ENCODE peak calls at places on chromosomes 13 and 19, in five cellular contexts. One of them, this sample, is unnamed.

GRCh38 chr19:19405919-19406877 is 723 bp downstream of the GATAD2A start:
- DNase-seq in HepG2: no peak
- DNase-seq in SK-N-SH: peak
- DNase-seq in HCT116: no peak
- DNase-seq in GM12878: no peak
- DNase-seq in this sample: peak

GRCh38 chr19:31054430-31054829 is 294.8 kb downstream of the TSHZ3 start:
- DNase-seq in SK-N-SH: peak
- DNase-seq in HepG2: no peak
- DNase-seq in GM12878: no peak
- DNase-seq in HCT116: no peak
- DNase-seq in this sample: peak

GRCh38 chr13:63636231-63636993 is 2220.8 kb upstream of the PCDH20 start:
- DNase-seq in HepG2: no peak
- DNase-seq in GM12878: peak
- DNase-seq in SK-N-SH: no peak
- DNase-seq in HCT116: peak
- DNase-seq in this sample: peak

GRCh38 chr13:51501592-51502205 is 48.9 kb upstream of the INTS6 start:
- DNase-seq in GM12878: no peak
- DNase-seq in SK-N-SH: no peak
- DNase-seq in HCT116: no peak
- DNase-seq in HepG2: no peak
- DNase-seq in this sample: no peak

GRCh38 chr19:11288349-11288748 is 7.6 kb upstream of the TSPAN16 start:
- DNase-seq in HepG2: no peak
- DNase-seq in GM12878: no peak
- DNase-seq in HCT116: no peak
- DNase-seq in SK-N-SH: peak
- DNase-seq in this sample: peak

GRCh38 chr19:48915757-48916156 is 15.6 kb downstream of the NUCB1 start:
- DNase-seq in GM12878: no peak
- DNase-seq in SK-N-SH: no peak
- DNase-seq in HepG2: no peak
- DNase-seq in HCT116: no peak
- DNase-seq in this sample: no peak

GRCh38 chr13:26589754-26590153 is 32.3 kb downstream of the WASF3 start:
- DNase-seq in SK-N-SH: no peak
- DNase-seq in HCT116: no peak
- DNase-seq in HepG2: no peak
- DNase-seq in GM12878: no peak
- DNase-seq in this sample: no peak

GRCh38 chr19:13281567-13282291 is 131.5 kb downstream of the IER2 start:
- DNase-seq in GM12878: no peak
- DNase-seq in HepG2: no peak
- DNase-seq in SK-N-SH: no peak
- DNase-seq in HCT116: no peak
- DNase-seq in this sample: no peak

GRCh38 chr19:35901055-35901644 is 810 bp upstream of the NFKBID start:
- DNase-seq in GM12878: no peak
- DNase-seq in HCT116: no peak
- DNase-seq in SK-N-SH: no peak
- DNase-seq in HepG2: no peak
- DNase-seq in this sample: peak

GRCh38 chr19:29687244-29687896 is 22.1 kb downstream of the PLEKHF1 start:
- DNase-seq in HCT116: no peak
- DNase-seq in HepG2: no peak
- DNase-seq in SK-N-SH: no peak
- DNase-seq in GM12878: no peak
- DNase-seq in this sample: no peak

GRCh38 chr19:18379803-18380747 is 5.9 kb upstream of the GDF15 start:
- DNase-seq in GM12878: no peak
- DNase-seq in SK-N-SH: no peak
- DNase-seq in HepG2: peak
- DNase-seq in HCT116: peak
- DNase-seq in this sample: peak

GRCh38 chr13:63696055-63696454 is 2280.4 kb upstream of the PCDH20 start:
- DNase-seq in HepG2: no peak
- DNase-seq in HCT116: no peak
- DNase-seq in GM12878: no peak
- DNase-seq in SK-N-SH: no peak
- DNase-seq in this sample: no peak

GRCh38 chr13:34179481-34179880 is 361.5 kb downstream of the RFC3 start:
- DNase-seq in SK-N-SH: no peak
- DNase-seq in HepG2: no peak
- DNase-seq in HCT116: no peak
- DNase-seq in GM12878: no peak
- DNase-seq in this sample: no peak

GRCh38 chr13:110187501-110188161 is 119.3 kb downstream of the COL4A1 start:
- DNase-seq in HCT116: no peak
- DNase-seq in HepG2: no peak
- DNase-seq in GM12878: no peak
- DNase-seq in SK-N-SH: peak
- DNase-seq in this sample: no peak
- TF ChIP-seq JUND in HCT116: no peak
- TF ChIP-seq JUND in HepG2: no peak
- TF ChIP-seq JUND in GM12878: no peak
- TF ChIP-seq JUND in SK-N-SH: no peak
- TF ChIP-seq JUND in this sample: no peak

DNA sequence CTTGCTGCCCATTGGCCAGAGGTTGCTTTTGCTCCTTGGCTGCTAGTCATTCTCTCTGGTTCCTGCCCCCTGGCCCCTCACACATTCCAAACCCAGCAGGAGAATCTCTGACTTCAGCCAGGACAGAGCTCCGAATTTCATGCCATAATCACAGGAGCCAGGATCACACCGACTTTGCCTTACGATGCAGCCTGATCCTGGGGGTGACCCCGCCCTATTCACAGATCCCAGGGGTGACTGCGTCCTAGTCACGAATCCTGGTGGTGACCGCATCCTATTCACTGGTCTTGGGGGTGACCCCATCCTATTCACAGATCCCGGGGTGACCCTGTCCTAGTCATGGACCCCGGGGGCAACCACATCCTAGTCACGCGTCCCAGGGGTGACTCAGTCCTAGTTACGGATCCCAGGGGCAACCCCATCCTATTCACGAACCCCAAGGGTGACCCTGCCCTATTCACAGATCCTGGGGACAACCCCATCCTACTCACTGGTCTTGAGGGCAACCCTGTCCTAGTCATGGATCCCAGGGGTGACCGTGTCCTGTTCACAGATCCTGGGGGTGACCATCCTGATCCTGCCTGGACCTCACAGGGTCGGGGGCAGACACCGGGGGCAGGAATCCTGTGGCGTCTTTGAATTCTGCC is 7.4 kb upstream of the TEX29 start:
- DNase-seq in SK-N-SH: no peak
- DNase-seq in HCT116: no peak
- DNase-seq in GM12878: no peak
- DNase-seq in HepG2: no peak
- DNase-seq in this sample: no peak
- TF ChIP-seq JUND in SK-N-SH: no peak
- TF ChIP-seq JUND in HCT116: no peak
- TF ChIP-seq JUND in GM12878: no peak
- TF ChIP-seq JUND in HepG2: no peak
- TF ChIP-seq JUND in this sample: no peak

GRCh38 chr13:103431880-103432279 is 365.7 kb upstream of the SLC10A2 start:
- DNase-seq in GM12878: no peak
- DNase-seq in HCT116: no peak
- DNase-seq in HepG2: no peak
- DNase-seq in SK-N-SH: peak
- DNase-seq in this sample: no peak

GRCh38 chr13:103436057-103436654 is 369.9 kb upstream of the SLC10A2 start:
- DNase-seq in GM12878: no peak
- DNase-seq in SK-N-SH: no peak
- DNase-seq in HCT116: no peak
- DNase-seq in HepG2: no peak
- DNase-seq in this sample: no peak

GRCh38 chr13:103430368-103430767 is 364.2 kb upstream of the SLC10A2 start:
- DNase-seq in HepG2: no peak
- DNase-seq in GM12878: no peak
- DNase-seq in HCT116: no peak
- DNase-seq in SK-N-SH: no peak
- DNase-seq in this sample: no peak
- TF ChIP-seq JUND in HepG2: no peak
- TF ChIP-seq JUND in GM12878: no peak
- TF ChIP-seq JUND in HCT116: no peak
- TF ChIP-seq JUND in SK-N-SH: no peak
- TF ChIP-seq JUND in this sample: no peak

GRCh38 chr13:95301947-95302386 is 716 bp upstream of the ABCC4 start:
- DNase-seq in GM12878: no peak
- DNase-seq in HCT116: no peak
- DNase-seq in SK-N-SH: peak
- DNase-seq in HepG2: no peak
- DNase-seq in this sample: no peak
- TF ChIP-seq JUND in GM12878: no peak
- TF ChIP-seq JUND in HCT116: no peak
- TF ChIP-seq JUND in SK-N-SH: no peak
- TF ChIP-seq JUND in HepG2: no peak
- TF ChIP-seq JUND in this sample: no peak

DNA sequence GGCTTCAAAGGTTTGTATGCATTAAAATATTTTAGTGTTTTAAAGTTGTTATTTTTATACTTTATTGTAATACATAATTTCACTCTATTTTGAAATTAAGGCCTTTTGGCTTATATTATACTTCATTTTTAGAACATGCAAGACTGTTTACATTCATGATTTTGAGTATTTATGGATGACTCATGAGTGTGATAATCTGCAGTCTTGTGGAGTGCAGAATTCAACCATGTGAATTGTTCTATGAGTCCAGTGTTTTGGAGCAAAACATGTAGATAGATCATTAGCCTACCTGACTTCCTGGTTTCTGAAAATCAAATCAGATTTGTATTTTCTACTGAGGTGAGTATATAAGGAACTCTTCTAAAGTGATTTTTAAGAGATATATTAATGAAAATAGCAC is 241.8 kb downstream of the PCCA start:
- DNase-seq in HCT116: no peak
- DNase-seq in GM12878: no peak
- DNase-seq in HepG2: no peak
- DNase-seq in SK-N-SH: no peak
- DNase-seq in this sample: no peak
- TF ChIP-seq JUND in HCT116: no peak
- TF ChIP-seq JUND in GM12878: no peak
- TF ChIP-seq JUND in HepG2: no peak
- TF ChIP-seq JUND in SK-N-SH: no peak
- TF ChIP-seq JUND in this sample: no peak

GRCh38 chr19:4909897-4910593 is 744 bp downstream of the UHRF1 start:
- DNase-seq in HCT116: peak
- DNase-seq in SK-N-SH: peak
- DNase-seq in GM12878: peak
- DNase-seq in HepG2: peak
- DNase-seq in this sample: peak
- TF ChIP-seq JUND in HCT116: no peak
- TF ChIP-seq JUND in SK-N-SH: no peak
- TF ChIP-seq JUND in GM12878: no peak
- TF ChIP-seq JUND in HepG2: no peak
- TF ChIP-seq JUND in this sample: no peak

This sample was measured in T47D.